ENCODE peak calls at places on chromosomes 16 and 17, in seven cellular contexts. I is foreskin fibroblast, X is mucosa of gallbladder, A is T-helper 2 cell, Q is nucleus accumbens, V is amniotic epithelial cell, D is GM23248. J is an unnamed sample.

GRCh38 chr16:84303023-84303422 is 8.3 kb downstream of the WFDC1 start:
- DNase-seq in D (no peak), I (no peak), V (no peak), X (peak; percentile 62), Q (no peak), A (no peak), J (no peak)

GRCh38 chr16:19704321-19705130 is 13.5 kb downstream of the KNOP1 start:
- DNase-seq in V (peak; percentile 97), Q (no peak), A (no peak), I (peak; percentile 54), X (peak; percentile 21), D (peak; percentile 73), J (peak; percentile 87)

GRCh38 chr16:426115-426905 is 861 bp downstream of the RAB11FIP3 start:
- DNase-seq in I (no peak), D (peak; percentile 55), Q (no peak), X (no peak), A (peak; percentile 17), V (no peak), J (peak; percentile 2)

GRCh38 chr17:19313746-19314651 is 48.5 kb downstream of the B9D1 start:
- DNase-seq in Q (no peak), X (no peak), I (peak; percentile 37), V (peak; percentile 59), A (no peak), D (no peak), J (peak; percentile 18)

GRCh38 chr16:3915438-3916250 is 35.1 kb upstream of the CREBBP start:
- DNase-seq in X (no peak), A (no peak), Q (no peak), D (no peak), V (no peak), I (no peak), J (no peak)

GRCh38 chr16:4792951-4793513 is 2.1 kb upstream of the SMIM22 start:
- DNase-seq in D (no peak), Q (no peak), V (no peak), A (no peak), I (no peak), X (no peak), J (no peak)

GRCh38 chr17:74757502-74757901 is 9.1 kb downstream of the NHERF1 start:
- DNase-seq in A (no peak), I (no peak), V (no peak), D (no peak), Q (no peak), X (peak; percentile 61), J (no peak)

GRCh38 chr16:15141586-15141985 is 47.5 kb upstream of the RRN3 start:
- DNase-seq in Q (no peak), D (peak; percentile 36), I (no peak), A (no peak), V (no peak), X (no peak), J (no peak)

GRCh38 chr16:87792205-87792565 is 26.4 kb upstream of the KLHDC4 start:
- DNase-seq in A (no peak), Q (no peak), I (no peak), V (no peak), D (no peak), X (no peak), J (no peak)

GRCh38 chr16:88886915-88887521 is 20.6 kb upstream of the PABPN1L start:
- DNase-seq in X (peak; percentile 80), A (no peak), V (no peak), I (peak; percentile 34), D (no peak), Q (no peak), J (peak; percentile 5)

J was measured in HCEC 1CT.